ENCODE peak calls at places on chromosomes 13 and 19, in six cellular contexts. One of them, this sample, is unnamed.

GRCh38 chr19:14116918-14117578 is 514 bp downstream of the PRKACA start:
- DNase-seq in AG09309: no peak
- DNase-seq in adrenal gland: peak; percentile 55
- DNase-seq in astrocyte: no peak
- DNase-seq in SK-N-SH: peak; percentile 47
- DNase-seq in ascending aorta: no peak
- DNase-seq in this sample: no peak

GRCh38 chr13:79197933-79198332 is 208.1 kb downstream of the RBM26 start:
- DNase-seq in SK-N-SH: no peak
- DNase-seq in astrocyte: no peak
- DNase-seq in AG09309: no peak
- DNase-seq in ascending aorta: no peak
- DNase-seq in adrenal gland: no peak
- DNase-seq in this sample: no peak

GRCh38 chr13:44403720-44404063 is 30.1 kb downstream of the SERP2 start:
- DNase-seq in adrenal gland: no peak
- DNase-seq in ascending aorta: peak; percentile 63
- DNase-seq in AG09309: no peak
- DNase-seq in astrocyte: no peak
- DNase-seq in SK-N-SH: no peak
- DNase-seq in this sample: no peak

GRCh38 chr13:21749410-21749809 is 78.5 kb downstream of the FGF9 start:
- DNase-seq in ascending aorta: no peak
- DNase-seq in adrenal gland: no peak
- DNase-seq in astrocyte: peak; percentile 54
- DNase-seq in SK-N-SH: no peak
- DNase-seq in AG09309: no peak
- DNase-seq in this sample: peak; percentile 27

GRCh38 chr19:36652958-36653357 is 13.7 kb downstream of the ZNF461 start:
- DNase-seq in SK-N-SH: no peak
- DNase-seq in AG09309: no peak
- DNase-seq in astrocyte: no peak
- DNase-seq in ascending aorta: no peak
- DNase-seq in adrenal gland: no peak
- DNase-seq in this sample: no peak

GRCh38 chr13:47433461-47434005 is 536.7 kb upstream of the HTR2A start:
- DNase-seq in AG09309: no peak
- DNase-seq in ascending aorta: no peak
- DNase-seq in SK-N-SH: no peak
- DNase-seq in astrocyte: peak; percentile 24
- DNase-seq in adrenal gland: no peak
- DNase-seq in this sample: no peak

GRCh38 chr13:108342369-108343289 is 73.1 kb downstream of the TNFSF13B start:
- DNase-seq in SK-N-SH: peak; percentile 23
- DNase-seq in ascending aorta: no peak
- DNase-seq in AG09309: no peak
- DNase-seq in astrocyte: peak; percentile 14
- DNase-seq in adrenal gland: no peak
- DNase-seq in this sample: no peak

GRCh38 chr13:75329097-75329496 is 152.9 kb downstream of the TBC1D4 start:
- DNase-seq in SK-N-SH: no peak
- DNase-seq in AG09309: no peak
- DNase-seq in adrenal gland: no peak
- DNase-seq in astrocyte: no peak
- DNase-seq in ascending aorta: no peak
- DNase-seq in this sample: no peak

GRCh38 chr13:113647351-113648217 is 10.4 kb downstream of the ATP4B start:
- DNase-seq in astrocyte: peak; percentile 20
- DNase-seq in ascending aorta: peak; percentile 91
- DNase-seq in adrenal gland: peak; percentile 95
- DNase-seq in SK-N-SH: peak; percentile 85
- DNase-seq in AG09309: no peak
- DNase-seq in this sample: peak; percentile 44

GRCh38 chr19:45812297-45812696 is 2.8 kb downstream of the RSPH6A start:
- DNase-seq in adrenal gland: no peak
- DNase-seq in SK-N-SH: no peak
- DNase-seq in astrocyte: no peak
- DNase-seq in AG09309: no peak
- DNase-seq in ascending aorta: no peak
- DNase-seq in this sample: no peak

GRCh38 chr19:49019242-49019932 is 2.5 kb upstream of the LHB start:
- DNase-seq in ascending aorta: peak; percentile 71
- DNase-seq in AG09309: no peak
- DNase-seq in adrenal gland: peak; percentile 50
- DNase-seq in astrocyte: no peak
- DNase-seq in SK-N-SH: peak; percentile 91
- DNase-seq in this sample: no peak
- H3K4me3 ChIP-seq in ascending aorta: peak overlapping the region; percentile 65
- H3K4me3 ChIP-seq in AG09309: peak overlapping the region; percentile 39
- H3K4me3 ChIP-seq in adrenal gland: peak overlapping the region; percentile 22
- H3K4me3 ChIP-seq in astrocyte: peak overlapping the region; percentile 60
- H3K4me3 ChIP-seq in SK-N-SH: peak overlapping the region; percentile 46
- H3K4me3 ChIP-seq in this sample: peak overlapping the region; percentile 37

GRCh38 chr19:35195822-35196221 is 32.7 kb downstream of the FAM187B start:
- DNase-seq in adrenal gland: no peak
- DNase-seq in AG09309: peak; percentile 34
- DNase-seq in SK-N-SH: no peak
- DNase-seq in astrocyte: no peak
- DNase-seq in ascending aorta: no peak
- DNase-seq in this sample: no peak

GRCh38 chr19:35199481-35199880 is 29.1 kb downstream of the FAM187B start:
- DNase-seq in adrenal gland: no peak
- DNase-seq in AG09309: no peak
- DNase-seq in SK-N-SH: no peak
- DNase-seq in astrocyte: no peak
- DNase-seq in ascending aorta: no peak
- DNase-seq in this sample: no peak

DNA sequence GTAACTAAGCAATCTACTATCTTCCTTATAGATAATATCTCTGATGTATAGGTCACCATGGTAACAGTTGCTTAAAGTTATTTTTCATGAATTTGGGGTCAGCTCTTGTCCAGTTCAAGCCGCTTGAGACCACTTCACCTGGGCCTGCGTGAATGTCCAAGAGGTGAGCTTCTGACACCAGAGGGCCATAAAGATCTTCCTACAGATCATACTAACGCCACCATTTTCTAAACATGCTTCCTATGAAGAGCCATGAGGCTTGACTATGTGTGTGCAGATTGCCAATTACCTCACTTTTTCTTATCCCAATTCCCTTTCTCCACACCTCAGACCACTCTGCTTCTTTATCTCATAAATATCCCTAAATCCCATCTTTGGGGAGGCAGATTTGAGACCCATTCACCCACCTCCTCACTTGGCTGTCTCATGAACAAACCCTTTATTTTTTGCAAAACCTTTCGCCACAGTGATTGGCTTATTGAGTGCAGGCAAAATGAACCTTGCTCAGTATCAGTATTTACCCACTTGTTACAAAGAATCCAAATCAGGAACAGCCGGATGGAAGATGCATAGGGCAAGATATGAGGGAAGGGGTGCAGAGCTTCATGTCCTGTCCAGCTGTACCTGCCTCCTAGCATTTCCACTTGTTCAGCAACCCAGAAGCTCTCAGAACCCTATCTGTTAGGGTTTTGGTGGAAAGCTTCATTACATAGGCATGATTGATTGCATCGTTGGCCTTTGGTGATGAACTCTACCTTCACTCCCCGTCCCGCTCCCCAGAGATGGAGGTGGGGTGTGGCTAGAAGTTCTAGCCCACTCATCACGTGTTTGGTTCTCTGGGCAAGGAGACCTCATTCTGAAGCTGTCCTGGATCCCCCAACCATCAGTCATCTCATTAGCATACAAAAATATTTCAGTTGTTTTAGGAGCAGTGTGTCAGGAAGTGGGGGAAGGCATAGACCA is 34.2 kb downstream of the FAM187B start:
- DNase-seq in SK-N-SH: no peak
- DNase-seq in AG09309: no peak
- DNase-seq in astrocyte: no peak
- DNase-seq in ascending aorta: no peak
- DNase-seq in adrenal gland: no peak
- DNase-seq in this sample: no peak
- TF ChIP-seq CTCF in SK-N-SH: no peak
- TF ChIP-seq CTCF in AG09309: no peak
- TF ChIP-seq CTCF in astrocyte: no peak
- TF ChIP-seq CTCF in ascending aorta: no peak
- TF ChIP-seq CTCF in adrenal gland: no peak
- TF ChIP-seq CTCF in this sample: no peak

GRCh38 chr19:7618771-7619510 is 10.4 kb downstream of the XAB2 start:
- DNase-seq in adrenal gland: peak; percentile 85
- DNase-seq in AG09309: no peak
- DNase-seq in ascending aorta: no peak
- DNase-seq in astrocyte: no peak
- DNase-seq in SK-N-SH: peak; percentile 87
- DNase-seq in this sample: peak; percentile 85
- H3K4me3 ChIP-seq in adrenal gland: no peak overlapping the region
- H3K4me3 ChIP-seq in AG09309: no peak overlapping the region
- H3K4me3 ChIP-seq in ascending aorta: no peak overlapping the region
- H3K4me3 ChIP-seq in astrocyte: no peak overlapping the region
- H3K4me3 ChIP-seq in SK-N-SH: no peak overlapping the region
- H3K4me3 ChIP-seq in this sample: no peak overlapping the region

DNA sequence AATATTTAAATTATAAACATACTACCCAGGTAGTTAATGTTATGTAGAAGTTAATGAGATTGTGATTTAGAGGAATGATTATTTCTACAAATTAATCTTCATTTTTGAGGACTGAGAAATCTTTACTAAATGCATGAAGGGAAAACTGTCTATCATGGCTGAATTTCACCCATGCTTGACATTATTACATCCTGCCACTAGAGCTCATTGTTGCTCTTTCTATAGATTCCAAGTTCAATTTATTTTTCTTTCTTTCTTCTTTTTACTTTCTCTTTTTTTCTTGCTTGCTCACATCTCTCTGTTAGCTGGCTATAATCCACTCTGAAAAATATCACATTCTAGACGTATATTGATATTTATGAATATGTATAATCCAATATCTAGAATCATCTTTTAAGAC is 505.0 kb upstream of the KLHL1 start:
- DNase-seq in AG09309: no peak
- DNase-seq in adrenal gland: no peak
- DNase-seq in astrocyte: no peak
- DNase-seq in SK-N-SH: peak; percentile 21
- DNase-seq in ascending aorta: no peak
- DNase-seq in this sample: no peak
- TF ChIP-seq CTCF in AG09309: no peak
- TF ChIP-seq CTCF in adrenal gland: no peak
- TF ChIP-seq CTCF in astrocyte: peak; percentile 36
- TF ChIP-seq CTCF in SK-N-SH: peak; percentile 58
- TF ChIP-seq CTCF in ascending aorta: no peak
- TF ChIP-seq CTCF in this sample: peak; percentile 47

GRCh38 chr19:10294368-10294697 is 4.6 kb downstream of the ICAM5 start:
- DNase-seq in AG09309: no peak
- DNase-seq in astrocyte: no peak
- DNase-seq in SK-N-SH: no peak
- DNase-seq in adrenal gland: no peak
- DNase-seq in ascending aorta: no peak
- DNase-seq in this sample: no peak
- H3K4me3 ChIP-seq in AG09309: no peak overlapping the region
- H3K4me3 ChIP-seq in astrocyte: no peak overlapping the region
- H3K4me3 ChIP-seq in SK-N-SH: no peak overlapping the region
- H3K4me3 ChIP-seq in adrenal gland: no peak overlapping the region
- H3K4me3 ChIP-seq in ascending aorta: no peak overlapping the region
- H3K4me3 ChIP-seq in this sample: no peak overlapping the region

GRCh38 chr19:10662384-10663251 is 8.5 kb downstream of the ILF3 start:
- DNase-seq in SK-N-SH: no peak
- DNase-seq in AG09309: peak; percentile 31
- DNase-seq in ascending aorta: no peak
- DNase-seq in adrenal gland: no peak
- DNase-seq in astrocyte: peak; percentile 76
- DNase-seq in this sample: no peak
- TF ChIP-seq CTCF in SK-N-SH: no peak
- TF ChIP-seq CTCF in AG09309: no peak
- TF ChIP-seq CTCF in ascending aorta: no peak
- TF ChIP-seq CTCF in adrenal gland: no peak
- TF ChIP-seq CTCF in astrocyte: no peak
- TF ChIP-seq CTCF in this sample: no peak

DNA sequence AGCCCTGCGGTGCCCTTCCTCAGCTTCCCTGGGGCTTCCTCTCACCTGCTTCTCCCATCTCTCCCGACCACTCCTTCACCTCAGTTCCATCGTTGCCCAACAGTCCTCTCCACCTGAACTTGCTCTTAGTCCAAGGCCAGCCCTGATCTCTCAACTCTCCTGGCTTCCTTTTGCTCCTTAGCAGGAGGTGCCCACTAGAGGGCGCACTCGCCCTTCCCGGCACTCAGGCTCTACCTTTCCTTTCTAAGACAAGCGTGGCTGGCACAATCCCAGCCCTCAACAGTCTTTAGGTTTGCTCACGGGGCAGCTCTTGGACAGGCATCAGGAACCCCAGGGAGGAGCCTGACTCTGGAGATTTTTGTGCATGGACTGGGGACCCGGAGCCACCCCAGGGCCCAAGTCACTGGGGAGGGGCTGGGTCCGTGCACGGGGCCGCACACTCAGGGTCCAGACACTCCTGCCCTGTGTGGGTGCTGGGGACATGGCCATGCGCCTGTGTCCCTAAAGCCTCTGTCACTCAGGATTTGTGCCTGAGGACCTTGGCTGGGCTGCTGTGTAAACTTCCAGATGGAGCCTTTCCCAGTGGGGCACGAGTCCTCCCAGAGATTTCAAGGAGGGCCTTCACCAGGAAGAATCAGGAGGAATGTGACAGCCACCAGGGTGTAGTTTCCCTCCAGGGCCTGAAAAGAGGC is 12.1 kb upstream of the CEACAM8 start:
- DNase-seq in astrocyte: no peak
- DNase-seq in SK-N-SH: peak; percentile 76
- DNase-seq in adrenal gland: peak; percentile 43
- DNase-seq in AG09309: no peak
- DNase-seq in ascending aorta: no peak
- DNase-seq in this sample: peak; percentile 64
- H3K4me3 ChIP-seq in astrocyte: no peak overlapping the region
- H3K4me3 ChIP-seq in SK-N-SH: no peak overlapping the region
- H3K4me3 ChIP-seq in adrenal gland: no peak overlapping the region
- H3K4me3 ChIP-seq in AG09309: no peak overlapping the region
- H3K4me3 ChIP-seq in ascending aorta: no peak overlapping the region
- H3K4me3 ChIP-seq in this sample: no peak overlapping the region

DNA sequence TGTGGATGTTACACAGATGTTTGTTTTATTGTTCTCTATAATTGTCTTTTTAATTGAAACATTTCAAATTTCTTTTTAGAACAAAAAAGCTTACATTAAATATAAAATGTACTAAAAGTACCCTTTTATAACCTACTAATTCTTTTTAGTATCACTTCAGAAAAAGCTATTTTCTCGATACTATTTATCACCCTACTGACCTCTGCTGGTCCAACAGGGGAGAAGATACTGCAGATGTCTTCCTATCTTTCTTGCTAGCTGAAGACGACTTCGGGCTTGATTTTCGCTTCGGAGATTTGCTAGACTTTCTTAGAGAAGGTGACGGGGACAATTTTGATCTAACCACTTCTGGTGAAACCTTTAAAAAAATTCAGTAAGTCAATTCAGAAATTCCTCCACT is 42.4 kb downstream of the ZC3H13 start:
- DNase-seq in astrocyte: no peak
- DNase-seq in AG09309: no peak
- DNase-seq in adrenal gland: no peak
- DNase-seq in SK-N-SH: peak; percentile 12
- DNase-seq in ascending aorta: no peak
- DNase-seq in this sample: no peak
- TF ChIP-seq CTCF in astrocyte: no peak
- TF ChIP-seq CTCF in AG09309: peak; percentile 28
- TF ChIP-seq CTCF in adrenal gland: no peak
- TF ChIP-seq CTCF in SK-N-SH: peak; percentile 59
- TF ChIP-seq CTCF in ascending aorta: no peak
- TF ChIP-seq CTCF in this sample: peak; percentile 46

This sample was measured in retinal pigment epithelial cell.